ENCODE peak calls at places on chromosome 16, in ten cellular contexts. W is stomach, U is lower lobe of right lung, T is mucosa of descending colon, K is spleen, Z is aorta, S is adrenal gland, J is body of pancreas, G is astrocyte, F is lung. D is an unnamed sample. For H3K4me1, the result is how much of the 10 kb centered on the place peaks cover.

GRCh38 chr16:30439720-30440348 is 5.8 kb downstream of the SEPHS2 start:
- DNase-seq in W (no peak), U (no peak), T (no peak), K (no peak), Z (no peak), S (no peak), J (no peak), G (no peak), F (no peak), D (no peak)

GRCh38 chr16:51807551-51807950 is 656.5 kb upstream of the SALL1 start:
- DNase-seq in W (no peak), U (no peak), T (no peak), K (no peak), Z (no peak), S (no peak), J (no peak), G (no peak), F (no peak), D (no peak)

GRCh38 chr16:58815188-58815888 is 81.2 kb upstream of the GOT2 start:
- DNase-seq in W (no peak), U (no peak), T (no peak), K (no peak), Z (no peak), S (no peak), J (no peak), G (no peak), F (no peak), D (no peak)

GRCh38 chr16:49641250-49641649 is 214.7 kb downstream of the ZNF423 start:
- DNase-seq in W (no peak), U (no peak), T (no peak), K (peak), Z (peak), S (no peak), J (no peak), G (no peak), F (no peak), D (no peak)

GRCh38 chr16:75323198-75323597 is 71.8 kb upstream of the BCAR1 start:
- DNase-seq in W (no peak), U (no peak), T (no peak), K (no peak), Z (no peak), S (no peak), J (no peak), G (no peak), F (no peak), D (no peak)

GRCh38 chr16:11310634-11310977 is 29.5 kb upstream of the PRM1 start:
- DNase-seq in W (no peak), U (no peak), T (no peak), K (no peak), Z (no peak), S (no peak), J (no peak), G (no peak), F (no peak), D (no peak)

GRCh38 chr16:25838724-25839186 is 147.0 kb downstream of the HS3ST4 start:
- DNase-seq in W (no peak), U (no peak), T (peak), K (no peak), Z (no peak), S (peak), J (peak), G (peak), F (no peak), D (peak)

GRCh38 chr16:87371261-87371866 is 12.2 kb downstream of the FBXO31 start:
- DNase-seq in W (no peak), U (peak), T (no peak), K (peak), Z (peak), S (no peak), J (no peak), G (no peak), F (no peak), D (no peak)

GRCh38 chr16:30526823-30527634 is 663 bp upstream of the ZNF768 start:
- DNase-seq in W (peak), U (peak), T (peak), K (peak), Z (peak), S (peak), J (peak), G (peak), F (peak), D (peak)

GRCh38 chr16:78177927-78178326 is 78.5 kb downstream of the WWOX start:
- DNase-seq in W (no peak), U (no peak), T (peak), K (no peak), Z (no peak), S (no peak), J (no peak), G (no peak), F (no peak), D (no peak)

GRCh38 chr16:84482951-84483881 is 21.2 kb downstream of the MEAK7 start:
- DNase-seq in W (peak), U (no peak), T (no peak), K (peak), Z (peak), S (no peak), J (no peak), G (no peak), F (no peak), D (no peak)

GRCh38 chr16:58419241-58420012 is 27.2 kb downstream of the GINS3 start:
- DNase-seq in W (no peak), U (no peak), T (no peak), K (no peak), Z (no peak), S (no peak), J (no peak), G (no peak), F (no peak), D (no peak)

GRCh38 chr16:55367796-55368195 is 43.8 kb downstream of the IRX6 start:
- DNase-seq in W (no peak), U (no peak), T (no peak), K (no peak), Z (no peak), S (no peak), J (no peak), G (peak), F (no peak), D (no peak)

GRCh38 chr16:19297454-19297853 is 11.9 kb downstream of the CLEC19A start:
- DNase-seq in W (no peak), U (no peak), T (no peak), K (no peak), Z (no peak), S (no peak), J (no peak), G (no peak), F (no peak), D (no peak)

GRCh38 chr16:5070431-5071186 is 1.0 kb upstream of the ALG1 start:
- DNase-seq in W (no peak), U (no peak), T (no peak), K (peak), Z (peak), S (no peak), J (no peak), G (no peak), F (no peak), D (no peak)

GRCh38 chr16:72905581-72905980 is 142.3 kb downstream of the ZFHX3 start:
- DNase-seq in W (no peak), U (no peak), T (no peak), K (no peak), Z (no peak), S (no peak), J (no peak), G (peak), F (no peak), D (no peak)

GRCh38 chr16:50093607-50094570 is 28.1 kb downstream of the HEATR3 start:
- DNase-seq in W (peak), U (peak), T (peak), K (no peak), Z (peak), S (peak), J (peak), G (peak), F (peak), D (no peak)

GRCh38 chr16:19749571-19750080 is 31.6 kb downstream of the IQCK start:
- DNase-seq in W (no peak), U (no peak), T (no peak), K (no peak), Z (no peak), S (no peak), J (no peak), G (no peak), F (no peak), D (no peak)

GRCh38 chr16:22813223-22813945 is 578 bp upstream of the HS3ST2 start:
- DNase-seq in W (peak), U (peak), T (peak), K (no peak), Z (peak), S (peak), J (peak), G (peak), F (peak), D (no peak)

GRCh38 chr16:53100889-53101288 is 46.1 kb downstream of the CHD9 start:
- DNase-seq in W (no peak), U (no peak), T (peak), K (no peak), Z (no peak), S (no peak), J (no peak), G (no peak), F (no peak), D (no peak)

GRCh38 chr16:76854234-76854633 is 336.8 kb upstream of the MON1B start:
- DNase-seq in W (no peak), U (no peak), T (no peak), K (no peak), Z (no peak), S (peak), J (peak), G (no peak), F (no peak), D (no peak)

GRCh38 chr16:79801550-79802090 is 201.1 kb upstream of the MAF start:
- DNase-seq in W (no peak), U (no peak), T (no peak), K (no peak), Z (no peak), S (no peak), J (no peak), G (peak), F (no peak), D (no peak)

GRCh38 chr16:22789281-22789945 is 24.5 kb upstream of the HS3ST2 start:
- DNase-seq in W (no peak), U (no peak), T (no peak), K (no peak), Z (no peak), S (no peak), J (no peak), G (no peak), F (no peak), D (no peak)

GRCh38 chr16:27703545-27703944 is 153.6 kb downstream of the KATNIP start:
- DNase-seq in W (no peak), U (no peak), T (no peak), K (peak), Z (peak), S (no peak), J (no peak), G (no peak), F (no peak), D (no peak)

GRCh38 chr16:12971216-12971615 is 69.8 kb downstream of the SHISA9 start:
- DNase-seq in W (peak), U (no peak), T (no peak), K (no peak), Z (no peak), S (peak), J (peak), G (peak), F (no peak), D (no peak)

GRCh38 chr16:28193530-28194423 is 18.0 kb downstream of the XPO6 start:
- DNase-seq in W (no peak), U (no peak), T (no peak), K (no peak), Z (no peak), S (no peak), J (no peak), G (peak), F (no peak), D (no peak)

GRCh38 chr16:58421529-58421928 is 29.3 kb downstream of the GINS3 start:
- DNase-seq in W (no peak), U (no peak), T (no peak), K (no peak), Z (no peak), S (no peak), J (no peak), G (peak), F (no peak), D (no peak)

GRCh38 chr16:58515125-58515870 is at the start of gene SETD6:
- DNase-seq in W (peak), U (peak), T (peak), K (peak), Z (peak), S (peak), J (peak), G (peak), F (peak), D (peak)

GRCh38 chr16:79648846-79649245 is 48.3 kb upstream of the MAF start:
- DNase-seq in W (no peak), U (no peak), T (no peak), K (no peak), Z (no peak), S (no peak), J (no peak), G (peak), F (no peak), D (no peak)

GRCh38 chr16:72798212-72798611 is 249.7 kb downstream of the ZFHX3 start:
- DNase-seq in W (no peak), U (no peak), T (no peak), K (no peak), Z (no peak), S (no peak), J (no peak), G (no peak), F (no peak), D (no peak)

GRCh38 chr16:21159281-21159951 is 942 bp downstream of the LDAF1 start:
- DNase-seq in W (peak), U (peak), T (peak), K (peak), Z (peak), S (peak), J (peak), G (no peak), F (peak), D (no peak)

GRCh38 chr16:86227801-86228200 is 282.5 kb upstream of the FOXF1 start:
- DNase-seq in W (peak), U (no peak), T (no peak), K (no peak), Z (peak), S (no peak), J (no peak), G (peak), F (no peak), D (no peak)

GRCh38 chr16:12878973-12879372 is 22.4 kb upstream of the SHISA9 start:
- DNase-seq in W (no peak), U (no peak), T (no peak), K (no peak), Z (no peak), S (no peak), J (no peak), G (no peak), F (no peak), D (no peak)

GRCh38 chr16:59878479-59878878 is 1144.4 kb upstream of the GOT2 start:
- DNase-seq in W (peak), U (no peak), T (no peak), K (no peak), Z (no peak), S (no peak), J (peak), G (peak), F (no peak), D (peak)

GRCh38 chr16:69620564-69620963 is 54.8 kb downstream of the NFAT5 start:
- DNase-seq in W (no peak), U (no peak), T (no peak), K (no peak), Z (no peak), S (no peak), J (no peak), G (no peak), F (no peak), D (no peak)

GRCh38 chr16:28108590-28109247 is 45.2 kb upstream of the GSG1L start:
- DNase-seq in W (peak), U (no peak), T (no peak), K (peak), Z (no peak), S (no peak), J (peak), G (no peak), F (no peak), D (no peak)

GRCh38 chr16:85563515-85564276 is 49.4 kb upstream of the GSE1 start:
- DNase-seq in W (peak), U (peak), T (peak), K (peak), Z (peak), S (peak), J (peak), G (no peak), F (peak), D (no peak)

GRCh38 chr16:4021070-4021779 is 95.0 kb downstream of the ADCY9 start:
- DNase-seq in W (peak), U (peak), T (peak), K (no peak), Z (peak), S (no peak), J (peak), G (no peak), F (peak), D (no peak)

GRCh38 chr16:14063618-14064581 is 7.2 kb upstream of the MRTFB start:
- DNase-seq in W (no peak), U (no peak), T (no peak), K (no peak), Z (no peak), S (no peak), J (no peak), G (peak), F (peak), D (no peak)

DNA sequence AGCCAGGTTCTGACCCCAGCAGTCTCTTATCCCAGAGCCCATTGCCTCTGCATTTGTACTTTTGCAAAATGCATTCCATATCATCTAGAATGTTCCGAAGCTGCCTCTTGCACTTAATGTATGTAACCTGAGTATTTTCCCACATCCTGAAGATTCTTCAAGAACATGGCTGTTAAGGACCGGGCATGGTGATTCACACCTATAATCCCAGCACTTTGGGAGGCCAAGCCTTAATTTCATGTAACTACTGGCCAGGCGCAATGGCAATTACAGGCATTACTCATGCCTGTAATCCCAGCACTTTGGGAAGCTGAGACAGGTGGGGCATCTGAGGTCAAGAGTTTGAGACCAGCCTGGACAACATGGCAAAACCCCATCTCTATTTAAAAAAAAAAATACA is 31.7 kb upstream of the GAN start:
- DNase-seq in W (no peak), U (no peak), T (no peak), K (no peak), Z (no peak), S (no peak), J (no peak), G (no peak), F (no peak), D (no peak)
- H3K4me1 ChIP-seq in W (under half), U (under half), T (under half), K (under half), Z (under half), S (under half), J (under half), G (under half), F (under half), D (under half)

DNA sequence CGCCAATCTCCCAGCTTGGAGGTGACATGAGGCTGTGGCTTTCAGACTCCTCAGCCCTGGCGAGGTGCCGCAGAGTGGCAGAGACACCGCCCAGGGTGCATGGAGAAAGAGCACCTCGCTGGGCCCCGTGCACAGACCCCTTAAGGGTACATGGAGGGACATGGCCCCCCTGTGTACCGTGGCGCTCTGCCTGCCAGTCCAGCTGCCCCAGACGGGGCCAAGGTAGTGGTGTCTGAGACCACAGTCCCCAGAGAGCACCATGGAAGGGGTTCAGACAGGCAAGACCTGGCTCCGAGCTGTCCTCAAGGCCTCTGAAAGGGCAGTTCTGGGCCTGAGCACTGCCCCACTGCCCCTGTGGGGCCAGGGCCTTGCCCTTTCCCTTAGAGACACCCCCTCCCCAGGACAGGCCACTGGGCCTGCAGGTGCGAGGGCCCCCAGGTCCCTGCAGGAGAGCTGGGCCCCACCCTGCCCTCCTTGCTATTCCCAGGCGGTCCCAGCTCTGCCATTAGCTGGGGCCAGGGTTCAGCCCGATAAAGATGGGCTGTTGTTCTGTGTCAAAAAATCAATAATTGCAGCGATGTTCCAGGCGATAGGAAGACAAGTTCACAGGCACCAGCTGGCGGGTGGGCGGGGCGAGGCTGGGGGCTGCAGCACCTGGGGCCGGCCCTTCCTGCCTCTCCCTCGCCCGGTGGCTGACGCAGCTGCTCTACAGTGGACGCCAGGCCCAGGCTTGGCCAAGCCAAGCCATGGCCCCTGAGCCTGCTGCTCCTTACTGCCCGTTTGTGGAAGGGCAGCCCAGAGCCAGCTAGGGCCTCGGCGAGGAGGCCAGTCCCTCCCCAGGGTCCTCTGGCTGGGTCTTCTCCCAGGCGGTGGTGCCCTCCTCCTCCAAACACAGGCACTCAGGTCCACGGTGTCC is 51.7 kb downstream of the ZFPM1 start:
- DNase-seq in W (peak), U (no peak), T (peak), K (no peak), Z (no peak), S (no peak), J (peak), G (no peak), F (no peak), D (no peak)
- H3K4me1 ChIP-seq in W (half or more), U (under half), T (under half), K (under half), Z (under half), S (under half), J (half or more), G (under half), F (under half), D (under half)

GRCh38 chr16:1144476-1145382 is 8.2 kb upstream of the CACNA1H start:
- DNase-seq in W (no peak), U (no peak), T (no peak), K (no peak), Z (no peak), S (no peak), J (no peak), G (no peak), F (no peak), D (no peak)

GRCh38 chr16:1149101-1149636 is 3.7 kb upstream of the CACNA1H start:
- DNase-seq in W (no peak), U (no peak), T (no peak), K (no peak), Z (no peak), S (no peak), J (no peak), G (no peak), F (no peak), D (no peak)

GRCh38 chr16:1145383-1146100 is 7.4 kb upstream of the CACNA1H start:
- DNase-seq in W (no peak), U (no peak), T (no peak), K (no peak), Z (no peak), S (no peak), J (no peak), G (no peak), F (no peak), D (no peak)

GRCh38 chr16:1146409-1146808 is 6.5 kb upstream of the CACNA1H start:
- DNase-seq in W (no peak), U (no peak), T (no peak), K (no peak), Z (no peak), S (no peak), J (no peak), G (no peak), F (no peak), D (no peak)

GRCh38 chr16:1147027-1147426 is 5.9 kb upstream of the CACNA1H start:
- DNase-seq in W (no peak), U (no peak), T (no peak), K (no peak), Z (no peak), S (no peak), J (no peak), G (no peak), F (no peak), D (no peak)
- H3K4me1 ChIP-seq in W (under half), U (under half), T (under half), K (under half), Z (under half), S (under half), J (under half), G (under half), F (under half), D (under half)

GRCh38 chr16:66641387-66641786 is 36.9 kb downstream of the CMTM3 start:
- DNase-seq in W (no peak), U (no peak), T (no peak), K (no peak), Z (no peak), S (no peak), J (no peak), G (no peak), F (no peak), D (no peak)
- H3K4me1 ChIP-seq in W (under half), U (under half), T (under half), K (under half), Z (under half), S (under half), J (under half), G (under half), F (under half), D (under half)

GRCh38 chr16:82756283-82756599 is 129.5 kb downstream of the CDH13 start:
- DNase-seq in W (no peak), U (no peak), T (no peak), K (no peak), Z (no peak), S (no peak), J (no peak), G (peak), F (no peak), D (no peak)
- H3K4me1 ChIP-seq in W (under half), U (under half), T (under half), K (under half), Z (under half), S (under half), J (under half), G (under half), F (under half), D (under half)